ENCODE peak calls at places on chromosomes 12 and 14, in six cellular contexts. K is colonic mucosa, U is RWPE1, W is HFF-Myc, F is AG09309, O is lower leg skin. N is an unnamed sample.

GRCh38 chr14:80003138-80003537 is 208.2 kb downstream of the DIO2 start:
- DNase-seq in K (no peak), U (no peak), W (peak; percentile 39), F (peak; percentile 2), O (no peak), N (no peak)

GRCh38 chr14:72104011-72104613 is 171.9 kb downstream of the RGS6 start:
- DNase-seq in K (no peak), U (peak; percentile 37), W (no peak), F (no peak), O (no peak), N (no peak)

GRCh38 chr14:29274890-29275651 is 508.5 kb downstream of the FOXG1 start:
- DNase-seq in K (no peak), U (no peak), W (no peak), F (no peak), O (no peak), N (no peak)

GRCh38 chr14:26194816-26195215 is 403.0 kb downstream of the NOVA1 start:
- DNase-seq in K (no peak), U (no peak), W (no peak), F (no peak), O (no peak), N (no peak)

GRCh38 chr14:32085182-32085844 is 8.2 kb downstream of the ARHGAP5 start:
- DNase-seq in K (no peak), U (no peak), W (no peak), F (no peak), O (no peak), N (no peak)

GRCh38 chr14:60970146-60970545 is 10.7 kb downstream of the TRMT5 start:
- DNase-seq in K (no peak), U (no peak), W (no peak), F (no peak), O (no peak), N (no peak)

GRCh38 chr14:49586673-49587460 is 687 bp upstream of the RPS29 start:
- DNase-seq in K (peak; percentile 40), U (peak; percentile 52), W (peak; percentile 52), F (peak; percentile 39), O (no peak), N (no peak)

GRCh38 chr12:108801736-108802665 is 55.4 kb downstream of the SSH1 start:
- DNase-seq in K (peak; percentile 36), U (no peak), W (peak; percentile 65), F (no peak), O (peak; percentile 71), N (no peak)

GRCh38 chr14:95510804-95511203 is 5.6 kb downstream of the SYNE3 start:
- DNase-seq in K (no peak), U (no peak), W (no peak), F (no peak), O (no peak), N (no peak)

GRCh38 chr12:89427508-89428156 is 75.3 kb upstream of the DUSP6 start:
- DNase-seq in K (no peak), U (no peak), W (no peak), F (no peak), O (no peak), N (no peak)

GRCh38 chr14:103078420-103078749 is 5.6 kb upstream of the LBHD2 start:
- DNase-seq in K (peak; percentile 84), U (peak; percentile 72), W (peak; percentile 40), F (peak; percentile 37), O (peak; percentile 72), N (peak; percentile 46)

GRCh38 chr12:45988259-45988658 is 2.1 kb downstream of the SCAF11 start:
- DNase-seq in K (no peak), U (no peak), W (no peak), F (no peak), O (no peak), N (no peak)

GRCh38 chr14:50319721-50320120 is 7.6 kb downstream of the DMAC2L start:
- DNase-seq in K (no peak), U (no peak), W (no peak), F (no peak), O (no peak), N (no peak)

GRCh38 chr14:72549026-72549425 is 344.9 kb downstream of the DPF3 start:
- DNase-seq in K (no peak), U (no peak), W (no peak), F (no peak), O (no peak), N (no peak)

GRCh38 chr12:49559011-49559675 is 8.8 kb downstream of the MCRS1 start:
- DNase-seq in K (no peak), U (no peak), W (no peak), F (no peak), O (no peak), N (no peak)

GRCh38 chr12:49556391-49557186 is 11.4 kb downstream of the MCRS1 start:
- DNase-seq in K (no peak), U (no peak), W (no peak), F (no peak), O (no peak), N (no peak)

GRCh38 chr12:49558526-49558925 is 9.4 kb downstream of the MCRS1 start:
- DNase-seq in K (no peak), U (no peak), W (no peak), F (no peak), O (no peak), N (no peak)

GRCh38 chr12:49557187-49557916 is 10.6 kb downstream of the MCRS1 start:
- DNase-seq in K (no peak), U (no peak), W (no peak), F (no peak), O (no peak), N (no peak)

DNA sequence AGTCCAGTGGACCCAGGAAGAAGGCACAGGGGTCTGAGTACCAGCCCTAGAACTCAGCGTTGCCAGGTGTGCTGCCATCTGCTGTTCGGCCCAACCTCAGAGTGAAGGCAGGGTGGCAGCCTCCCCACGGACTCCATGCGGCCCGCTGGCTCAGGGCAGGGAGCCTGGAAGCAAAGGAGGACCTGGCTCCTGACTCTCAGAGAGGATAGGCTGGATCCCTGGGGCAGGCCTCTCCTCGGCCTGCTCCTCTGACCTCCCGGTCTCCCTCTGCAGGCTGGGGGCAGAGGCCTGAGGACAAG is 10.1 kb downstream of the MCRS1 start:
- DNase-seq in K (no peak), U (no peak), W (no peak), F (no peak), O (no peak), N (no peak)
- TF ChIP-seq CTCF in K (no peak), U (peak; percentile 30), W (peak; percentile 24), F (peak; percentile 27), O (no peak), N (no peak)

DNA sequence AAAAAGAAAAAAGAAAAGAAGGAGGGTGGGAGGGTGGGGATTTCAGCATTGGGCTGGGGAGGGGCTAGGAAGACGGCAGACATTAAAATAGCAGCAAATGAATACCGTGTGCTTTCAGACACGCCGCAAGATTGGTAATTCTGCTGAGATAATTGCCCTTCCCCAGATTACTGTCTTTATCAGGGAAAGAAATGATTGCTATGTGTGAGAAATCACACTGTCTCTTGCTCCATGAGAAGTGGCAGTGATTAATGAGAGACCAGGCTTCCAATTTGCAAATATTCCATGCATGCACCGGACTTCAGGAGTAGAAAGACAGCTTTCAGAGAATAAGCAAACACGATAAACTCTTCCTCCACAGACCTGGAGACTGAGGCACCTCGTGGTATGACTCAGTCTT is 7.6 kb upstream of the KCNA5 start:
- DNase-seq in K (no peak), U (no peak), W (no peak), F (no peak), O (no peak), N (no peak)
- TF ChIP-seq CTCF in K (no peak), U (no peak), W (no peak), F (no peak), O (no peak), N (no peak)

DNA sequence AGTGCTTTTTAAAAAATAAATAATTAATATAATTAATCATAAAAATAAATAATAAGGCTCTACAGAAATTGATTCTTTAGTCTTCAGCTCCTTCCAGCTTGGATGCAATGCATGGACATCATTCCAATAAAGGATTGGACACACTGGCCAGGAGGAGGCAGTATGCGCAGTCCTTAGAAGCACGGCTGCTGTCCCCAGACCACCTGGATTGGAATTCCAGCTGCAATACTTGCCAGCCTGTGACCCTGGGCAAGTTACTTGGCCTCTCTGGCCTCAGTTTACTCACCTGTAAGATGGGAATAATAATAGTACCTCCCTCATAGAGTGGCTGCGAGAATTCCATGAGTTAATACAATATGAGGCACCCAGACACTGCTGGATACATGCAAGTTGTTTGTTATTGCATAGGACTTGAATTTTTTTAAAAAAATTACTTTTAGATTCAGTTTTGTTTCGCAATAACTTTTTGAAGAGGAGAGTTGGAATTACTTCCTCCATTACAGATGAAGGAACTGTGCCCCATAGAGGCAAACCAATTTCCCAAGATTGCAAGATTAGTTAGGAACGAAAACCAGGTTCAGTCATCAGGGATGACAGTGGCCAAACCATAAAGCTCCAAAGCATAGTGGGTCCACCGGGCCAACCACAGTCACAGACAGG is 12.2 kb downstream of the RPH3A start:
- DNase-seq in K (no peak), U (no peak), W (no peak), F (no peak), O (no peak), N (no peak)
- TF ChIP-seq CTCF in K (no peak), U (no peak), W (no peak), F (no peak), O (no peak), N (no peak)

GRCh38 chr12:104733717-104734175 is 224.3 kb downstream of the SLC41A2 start:
- DNase-seq in K (no peak), U (no peak), W (no peak), F (no peak), O (no peak), N (no peak)
- TF ChIP-seq CTCF in K (peak; percentile 11), U (no peak), W (peak; percentile 25), F (no peak), O (no peak), N (no peak)

N was measured in activated B cell treated with CpG ODN at 0.5 μM for 24 hours.